ENCODE peak calls at places on chromosomes 16 and 17, in four cellular contexts. V, F, W and B are unnamed samples.

GRCh38 chr16:31071861-31072260 is 2.2 kb downstream of the ZNF668 start:
- DNase-seq in F (peak), V (no peak), W (no peak), B (no peak)

GRCh38 chr16:77956231-77956630 is 66.1 kb upstream of the CLEC3A start:
- DNase-seq in W (no peak), V (no peak), F (no peak), B (no peak)

GRCh38 chr16:61274211-61274610 is 762.0 kb downstream of the CDH8 start:
- DNase-seq in W (no peak), V (no peak), F (no peak), B (no peak)

GRCh38 chr17:8753976-8754440 is 4.3 kb downstream of the SPDYE4 start:
- DNase-seq in V (no peak), W (no peak), F (peak), B (peak)

GRCh38 chr16:31678649-31679325 is 151.1 kb downstream of the AHSP start:
- DNase-seq in F (no peak), W (no peak), V (no peak), B (no peak)

GRCh38 chr17:7079581-7080444 is at the start of gene CLEC10A:
- DNase-seq in F (no peak), W (no peak), V (no peak), B (no peak)

GRCh38 chr16:69150146-69150865 is 17.9 kb downstream of the UTP4 start:
- DNase-seq in F (peak), V (no peak), W (peak), B (peak)

GRCh38 chr17:57033296-57033695 is 51.8 kb upstream of the AKAP1 start:
- DNase-seq in V (no peak), W (no peak), F (no peak), B (peak)

GRCh38 chr17:14437176-14437575 is 136.3 kb downstream of the HS3ST3B1 start:
- DNase-seq in V (no peak), F (no peak), W (no peak), B (no peak)

GRCh38 chr17:44905006-44906000 is 6.1 kb upstream of the EFTUD2 start:
- DNase-seq in F (peak), V (no peak), W (no peak), B (no peak)
- H3K4ac ChIP-seq in F (peak), V (no peak), W (no peak), B (no peak)

DNA sequence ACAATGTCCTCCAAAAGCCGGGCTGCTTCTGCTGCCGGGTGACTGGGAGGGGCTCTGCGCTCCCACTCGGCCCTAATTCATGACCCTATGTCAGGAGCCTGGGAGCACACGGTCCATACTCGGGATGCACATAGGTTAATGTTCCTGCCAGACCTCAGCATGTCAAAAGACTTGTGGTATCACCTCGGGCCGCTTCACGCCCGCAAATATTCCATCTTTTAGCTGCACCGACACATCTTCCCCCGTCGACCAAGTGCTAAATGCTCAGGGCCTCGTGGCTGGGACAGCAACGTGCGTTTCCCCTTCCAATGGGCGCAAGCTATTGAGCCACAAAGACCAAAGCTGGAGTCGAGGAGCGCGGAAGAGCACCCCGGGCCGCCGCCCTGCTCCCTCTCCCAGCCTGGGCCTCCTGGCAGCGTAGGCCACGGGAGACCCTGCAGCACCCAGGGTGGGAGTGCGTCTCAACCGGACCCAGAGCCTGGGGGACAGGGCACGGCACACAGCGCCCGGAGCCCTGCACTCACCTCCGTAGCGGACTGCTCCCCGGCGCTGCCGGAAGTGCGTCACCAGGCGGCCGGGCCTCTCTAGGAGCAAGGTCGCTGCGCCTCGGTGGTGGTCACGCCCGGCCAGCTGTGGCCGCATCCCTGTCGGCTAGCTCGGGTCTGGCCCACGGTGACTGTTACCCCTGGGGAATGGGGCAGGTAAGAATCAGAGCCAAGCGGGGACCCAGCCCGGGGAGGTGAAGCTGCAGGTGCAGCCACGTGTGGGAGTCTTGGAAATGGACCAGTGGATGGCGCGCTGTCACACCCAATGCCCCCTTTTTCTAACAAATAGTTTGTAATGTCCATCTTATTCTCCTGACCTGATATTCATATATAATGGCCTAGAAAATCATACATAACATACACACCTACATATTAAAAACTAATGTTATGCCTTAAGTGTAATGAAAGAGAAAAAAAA is at the start of gene ZNF23:
- DNase-seq in V (no peak), F (peak), W (peak), B (peak)
- H2BK5ac ChIP-seq in V (peak), F (peak), W (peak), B (no peak)

DNA sequence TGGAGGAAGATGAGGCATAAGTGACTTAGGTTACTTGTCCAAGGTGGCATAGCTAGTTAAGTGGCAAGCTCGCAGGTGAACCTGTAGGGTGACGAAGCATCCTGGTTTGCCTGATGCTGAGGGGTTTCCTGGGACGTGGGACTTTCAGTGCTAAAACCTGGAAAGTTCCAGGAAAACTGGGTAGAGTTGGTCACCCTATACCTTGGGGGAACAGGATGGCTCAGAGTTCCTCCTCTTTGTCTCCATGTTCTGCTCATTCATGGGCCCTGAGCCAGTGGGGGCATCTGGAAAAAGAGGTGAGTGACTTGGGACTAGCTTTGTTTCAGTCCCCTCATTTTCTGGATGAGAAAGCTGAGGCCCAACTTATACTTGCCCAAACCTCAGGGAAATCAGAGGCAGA is 268.0 kb upstream of the N4BP1 start:
- DNase-seq in V (no peak), F (no peak), W (no peak), B (no peak)
- H4K8ac ChIP-seq in V (no peak), F (no peak), W (no peak), B (no peak)

GRCh38 chr17:61401280-61402072 is 1.8 kb downstream of the TBX2 start:
- DNase-seq in V (no peak), W (no peak), F (peak), B (no peak)
- H3K4ac ChIP-seq in V (no peak), W (no peak), F (peak), B (no peak)

GRCh38 chr17:43366809-43367587 is 31.8 kb upstream of the ARL4D start:
- DNase-seq in W (no peak), F (no peak), V (no peak), B (no peak)
- H2BK5ac ChIP-seq in W (no peak), F (peak), V (peak), B (no peak)

GRCh38 chr17:68710976-68711375 is 109.8 kb upstream of the FAM20A start:
- DNase-seq in W (no peak), F (no peak), V (no peak), B (no peak)

GRCh38 chr17:68709995-68710780 is 109.0 kb upstream of the FAM20A start:
- DNase-seq in F (peak), W (no peak), V (no peak), B (peak)

GRCh38 chr17:68707032-68707431 is 105.9 kb upstream of the FAM20A start:
- DNase-seq in W (no peak), V (no peak), F (peak), B (no peak)

GRCh38 chr17:68711858-68712257 is 110.7 kb upstream of the FAM20A start:
- DNase-seq in V (no peak), F (peak), W (no peak), B (no peak)

GRCh38 chr17:68709461-68709860 is 108.3 kb upstream of the FAM20A start:
- DNase-seq in W (no peak), V (no peak), F (no peak), B (no peak)
- H4K8ac ChIP-seq in W (no peak), V (no peak), F (no peak), B (no peak)

GRCh38 chr16:85057212-85057889 is 29.8 kb downstream of the KIAA0513 start:
- DNase-seq in W (no peak), F (no peak), V (no peak), B (no peak)
- H3K4ac ChIP-seq in W (no peak), F (no peak), V (no peak), B (no peak)